ENCODE peak calls at places on chromosomes 3 and 15, in five cellular contexts. One of them, this sample, is unnamed.

GRCh38 chr3:178971614-178972013 is 100.0 kb downstream of the ZMAT3 start:
- DNase-seq in T-helper 2 cell: no peak
- DNase-seq in AG08395: no peak
- DNase-seq in chondrocyte: no peak
- DNase-seq in NCI-H2107: no peak
- DNase-seq in this sample: no peak

GRCh38 chr15:23642413-23643044 is 5.1 kb downstream of the MAGEL2 start:
- DNase-seq in AG08395: peak; percentile 69
- DNase-seq in T-helper 2 cell: no peak
- DNase-seq in chondrocyte: no peak
- DNase-seq in NCI-H2107: peak; percentile 9
- DNase-seq in this sample: no peak

GRCh38 chr3:124597979-124598378 is 132.3 kb upstream of the UMPS start:
- DNase-seq in AG08395: no peak
- DNase-seq in T-helper 2 cell: no peak
- DNase-seq in chondrocyte: no peak
- DNase-seq in NCI-H2107: no peak
- DNase-seq in this sample: no peak

GRCh38 chr3:197076446-197076845 is 46.8 kb upstream of the MELTF start:
- DNase-seq in AG08395: no peak
- DNase-seq in T-helper 2 cell: no peak
- DNase-seq in NCI-H2107: no peak
- DNase-seq in chondrocyte: no peak
- DNase-seq in this sample: no peak

GRCh38 chr3:172856766-172857742 is 106.5 kb downstream of the ECT2 start:
- DNase-seq in chondrocyte: no peak
- DNase-seq in NCI-H2107: no peak
- DNase-seq in AG08395: no peak
- DNase-seq in T-helper 2 cell: no peak
- DNase-seq in this sample: no peak

GRCh38 chr15:49182128-49182527 is 12.1 kb downstream of the GALK2 start:
- DNase-seq in NCI-H2107: no peak
- DNase-seq in T-helper 2 cell: no peak
- DNase-seq in chondrocyte: no peak
- DNase-seq in AG08395: no peak
- DNase-seq in this sample: no peak

GRCh38 chr3:197942956-197943556 is 6.9 kb upstream of the RPL35A start:
- DNase-seq in chondrocyte: no peak
- DNase-seq in T-helper 2 cell: no peak
- DNase-seq in AG08395: peak; percentile 52
- DNase-seq in NCI-H2107: peak; percentile 73
- DNase-seq in this sample: no peak

GRCh38 chr3:46276497-46277099 is 34.3 kb downstream of the CCR3 start:
- DNase-seq in T-helper 2 cell: peak; percentile 71
- DNase-seq in NCI-H2107: no peak
- DNase-seq in chondrocyte: no peak
- DNase-seq in AG08395: peak; percentile 21
- DNase-seq in this sample: peak; percentile 72

GRCh38 chr3:30435950-30436349 is 170.5 kb upstream of the TGFBR2 start:
- DNase-seq in T-helper 2 cell: no peak
- DNase-seq in NCI-H2107: no peak
- DNase-seq in AG08395: peak; percentile 12
- DNase-seq in chondrocyte: no peak
- DNase-seq in this sample: no peak

This sample was measured in activated T-helper 9 cell treated with anti-CD3 and anti-CD28 coated beads, Interleukin-2, amount 50 U/mL, for 16 hours.